ENCODE peak calls at places on chromosomes 3 and 15, in seven cellular contexts. E is astrocyte, I is astrocyte of the spinal cord, O is Caco-2, G is IMR-90, R is PC-3, W is fibroblast of lung. H is an unnamed sample.

GRCh38 chr3:56443372-56443771 is 24.9 kb downstream of the ERC2 start:
- DNase-seq in E (no peak), I (no peak), O (no peak), G (no peak), R (no peak), W (no peak), H (no peak)

GRCh38 chr15:49760749-49761148 is 139.9 kb downstream of the DTWD1 start:
- DNase-seq in E (no peak), I (no peak), O (no peak), G (no peak), R (no peak), W (no peak), H (no peak)

GRCh38 chr15:79170256-79170664 is 79.7 kb upstream of the RASGRF1 start:
- DNase-seq in E (peak; percentile 18), I (no peak), O (peak; percentile 48), G (no peak), R (peak; percentile 74), W (peak; percentile 29), H (no peak)

GRCh38 chr3:10384541-10385360 is 63.8 kb upstream of the SEC13 start:
- DNase-seq in E (no peak), I (no peak), O (no peak), G (no peak), R (no peak), W (no peak), H (no peak)

GRCh38 chr3:43584043-43584826 is 37.6 kb downstream of the ANO10 start:
- DNase-seq in E (peak; percentile 24), I (peak; percentile 30), O (no peak), G (peak; percentile 65), R (no peak), W (peak; percentile 44), H (peak; percentile 2)

GRCh38 chr3:58585005-58585786 is 8.0 kb upstream of the FAM107A start:
- DNase-seq in E (peak; percentile 33), I (peak; percentile 64), O (peak; percentile 75), G (peak; percentile 58), R (peak; percentile 85), W (peak; percentile 62), H (no peak)

GRCh38 chr15:81297580-81298575 is 26.1 kb downstream of the STARD5 start:
- DNase-seq in E (no peak), I (no peak), O (no peak), G (no peak), R (peak; percentile 17), W (no peak), H (no peak)

GRCh38 chr3:13217736-13218540 is 144.7 kb upstream of the IQSEC1 start:
- DNase-seq in E (peak; percentile 81), I (peak; percentile 35), O (no peak), G (peak; percentile 20), R (peak; percentile 97), W (peak; percentile 86), H (no peak)

GRCh38 chr3:31957106-31957505 is 24.0 kb downstream of the OSBPL10 start:
- DNase-seq in E (peak; percentile 53), I (peak; percentile 43), O (no peak), G (no peak), R (no peak), W (peak; percentile 52), H (no peak)

GRCh38 chr15:72859023-72859756 is 75.6 kb upstream of the ADPGK start:
- DNase-seq in E (no peak), I (no peak), O (no peak), G (no peak), R (no peak), W (no peak), H (no peak)

GRCh38 chr3:48428863-48429415 is 947 bp downstream of the PLXNB1 start:
- DNase-seq in E (no peak), I (no peak), O (no peak), G (peak; percentile 18), R (peak; percentile 29), W (peak; percentile 40), H (no peak)

GRCh38 chr15:26864664-26865191 is 2.1 kb upstream of the GABRA5 start:
- DNase-seq in E (peak; percentile 22), I (peak; percentile 59), O (no peak), G (peak; percentile 36), R (peak; percentile 60), W (peak; percentile 40), H (no peak)

GRCh38 chr3:52047295-52047960 is 8.9 kb downstream of the DUSP7 start:
- DNase-seq in E (no peak), I (no peak), O (no peak), G (no peak), R (peak; percentile 64), W (peak; percentile 52), H (no peak)

GRCh38 chr15:67801142-67801541 is 24.2 kb upstream of the SKOR1 start:
- DNase-seq in E (no peak), I (no peak), O (peak; percentile 19), G (no peak), R (no peak), W (no peak), H (no peak)

GRCh38 chr3:126858887-126859286 is 124.0 kb upstream of the PLXNA1 start:
- DNase-seq in E (peak; percentile 93), I (peak; percentile 94), O (no peak), G (peak; percentile 97), R (peak; percentile 93), W (peak; percentile 95), H (peak; percentile 67)

GRCh38 chr3:150106752-150107428 is 136.2 kb upstream of the PFN2 start:
- DNase-seq in E (peak; percentile 90), I (peak; percentile 92), O (peak; percentile 40), G (peak; percentile 91), R (peak; percentile 81), W (peak; percentile 91), H (peak; percentile 98)

GRCh38 chr15:40460404-40460803 is 10.4 kb upstream of the CHST14 start:
- DNase-seq in E (no peak), I (no peak), O (no peak), G (no peak), R (no peak), W (no peak), H (no peak)

GRCh38 chr3:71130516-71131384 is 452.8 kb downstream of the FOXP1 start:
- DNase-seq in E (peak; percentile 87), I (peak; percentile 90), O (peak; percentile 56), G (peak; percentile 83), R (peak; percentile 76), W (peak; percentile 90), H (no peak)

GRCh38 chr3:169399068-169399467 is 264.4 kb downstream of the MECOM start:
- DNase-seq in E (no peak), I (no peak), O (no peak), G (no peak), R (no peak), W (no peak), H (no peak)
- H3K4me3 ChIP-seq in E (no peak overlapping the region), I (no peak overlapping the region), O (no peak overlapping the region), G (no peak overlapping the region), R (no peak overlapping the region), W (no peak overlapping the region), H (no peak overlapping the region)

GRCh38 chr3:136249593-136250225 is 431 bp upstream of the PCCB start:
- DNase-seq in E (no peak), I (no peak), O (no peak), G (no peak), R (no peak), W (no peak), H (no peak)

GRCh38 chr3:136250226-136250861 is at the start of gene PCCB:
- DNase-seq in E (peak; percentile 86), I (peak; percentile 95), O (peak; percentile 98), G (peak; percentile 93), R (peak; percentile 88), W (peak; percentile 92), H (peak; percentile 52)

GRCh38 chr3:136249091-136249490 is 1.0 kb upstream of the PCCB start:
- DNase-seq in E (no peak), I (no peak), O (peak; percentile 63), G (no peak), R (no peak), W (no peak), H (no peak)

GRCh38 chr3:136251511-136251910 is 1.4 kb downstream of the PCCB start:
- DNase-seq in E (no peak), I (no peak), O (no peak), G (no peak), R (peak; percentile 4), W (no peak), H (no peak)

DNA sequence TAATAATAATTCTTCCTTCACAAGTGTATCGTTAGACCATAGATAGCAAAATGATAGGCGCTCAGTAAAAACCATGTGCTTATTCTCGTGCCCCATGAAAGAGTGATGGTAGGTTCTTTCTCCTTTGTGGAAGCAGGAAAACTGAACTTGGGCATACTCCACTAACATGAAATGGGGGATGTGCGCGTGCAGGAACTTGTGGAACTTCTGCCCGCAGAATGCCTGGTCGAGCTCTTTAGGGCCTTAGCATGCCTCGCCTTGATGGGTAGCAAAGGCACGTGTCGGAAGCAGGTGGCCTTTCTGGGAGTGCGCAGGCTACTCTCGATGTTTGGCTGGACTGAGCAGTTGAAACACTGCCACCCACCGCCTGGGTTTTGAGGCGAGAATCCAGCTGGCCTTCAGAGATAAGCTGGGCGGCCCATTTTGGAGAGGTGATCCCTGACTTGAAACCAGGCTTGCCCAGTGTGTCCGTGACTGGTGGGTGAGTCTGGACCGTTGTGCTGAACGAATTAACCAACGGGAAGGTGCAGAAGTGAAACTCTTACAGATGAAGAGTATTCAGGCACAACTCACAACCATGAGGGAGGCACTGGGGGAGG is 821 bp downstream of the PCCB start:
- DNase-seq in E (peak; percentile 43), I (peak; percentile 53), O (peak; percentile 81), G (peak; percentile 47), R (peak; percentile 9), W (peak; percentile 64), H (no peak)
- TF ChIP-seq CTCF in E (no peak), I (peak; percentile 32), O (no peak), G (peak; percentile 24), R (peak; percentile 11), W (peak; percentile 29), H (peak; percentile 34)

GRCh38 chr3:88030200-88030599 is 28.6 kb downstream of the CGGBP1 start:
- DNase-seq in E (no peak), I (no peak), O (no peak), G (no peak), R (no peak), W (no peak), H (no peak)

GRCh38 chr3:88031543-88032148 is 27.2 kb downstream of the CGGBP1 start:
- DNase-seq in E (peak; percentile 27), I (peak; percentile 63), O (no peak), G (peak; percentile 27), R (peak; percentile 49), W (peak; percentile 46), H (no peak)

GRCh38 chr3:88033088-88033487 is 25.7 kb downstream of the CGGBP1 start:
- DNase-seq in E (no peak), I (no peak), O (no peak), G (no peak), R (no peak), W (no peak), H (no peak)

GRCh38 chr3:88033806-88034205 is 25.0 kb downstream of the CGGBP1 start:
- DNase-seq in E (no peak), I (no peak), O (no peak), G (no peak), R (no peak), W (no peak), H (no peak)

DNA sequence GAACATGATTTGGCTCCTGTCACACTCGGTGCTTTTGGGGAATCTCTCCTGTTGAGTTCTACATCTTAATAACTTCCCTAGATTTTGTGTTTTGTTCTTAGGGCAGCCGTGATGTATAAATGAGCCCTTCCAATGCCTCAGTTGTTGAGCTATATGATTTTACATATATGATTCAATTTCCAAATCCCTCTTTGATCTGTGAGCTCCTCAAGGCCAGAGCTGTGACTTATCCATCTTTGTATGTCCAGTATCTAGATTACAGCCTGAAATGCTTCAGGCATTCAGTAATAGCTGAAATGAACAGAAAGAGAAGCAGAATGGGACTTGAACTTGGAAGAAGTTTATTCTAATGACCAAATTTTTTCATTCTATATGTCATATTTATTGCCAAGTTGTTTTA is 26.6 kb downstream of the CGGBP1 start:
- DNase-seq in E (peak; percentile 6), I (peak; percentile 14), O (no peak), G (peak; percentile 3), R (peak; percentile 6), W (peak; percentile 16), H (peak; percentile 0)
- H3K4me3 ChIP-seq in E (peak overlapping the region; percentile 66), I (peak overlapping the region; percentile 28), O (no peak overlapping the region), G (peak overlapping the region; percentile 74), R (peak overlapping the region; percentile 69), W (peak overlapping the region; percentile 46), H (no peak overlapping the region)

GRCh38 chr3:72977060-72977459 is 19.6 kb upstream of the PPP4R2 start:
- DNase-seq in E (no peak), I (no peak), O (no peak), G (peak; percentile 14), R (no peak), W (no peak), H (no peak)
- TF ChIP-seq CTCF in E (peak; percentile 23), I (no peak), O (no peak), G (no peak), R (peak; percentile 47), W (peak; percentile 4), H (no peak)

H was measured in AG04449.